ENCODE peak calls at places on chromosomes 2 and 18, in seven cellular contexts. X is MM.1S; Z is CD8-positive, alpha-beta memory T cell; N is Daoy; W is C1 segment of cervical spinal cord; Q is iPS DF 6.9; U is activated T-cell treated with anti-CD3 and anti-CD28 coated beads, Interleukin-2, amount 50 U/mL, for 1 hour. L is an unnamed sample.

GRCh38 chr18:32730068-32730467 is 42.8 kb downstream of the KLHL14 start:
- DNase-seq in Z (no peak), U (no peak), X (no peak), W (no peak), N (no peak), Q (no peak), L (no peak)

GRCh38 chr2:100292022-100292580 is 30.2 kb downstream of the LONRF2 start:
- DNase-seq in N (peak), U (peak), W (no peak), Z (peak), X (no peak), Q (no peak), L (no peak)

GRCh38 chr2:120231974-120232635 is 8.9 kb upstream of the TMEM185B start:
- DNase-seq in Q (no peak), Z (peak), W (no peak), U (peak), X (peak), N (peak), L (no peak)

GRCh38 chr18:63831080-63831788 is 56.0 kb downstream of the SERPINB7 start:
- DNase-seq in W (no peak), U (no peak), X (peak), N (peak), Q (no peak), Z (no peak), L (no peak)

GRCh38 chr2:14752294-14752693 is 119.8 kb downstream of the LRATD1 start:
- DNase-seq in N (no peak), X (peak), U (no peak), W (no peak), Q (no peak), Z (no peak), L (no peak)

GRCh38 chr2:231604101-231604684 is 11.5 kb downstream of the TEX44 start:
- DNase-seq in Z (no peak), N (no peak), U (no peak), W (peak), X (no peak), Q (no peak), L (peak)

GRCh38 chr2:135063210-135063609 is 11.1 kb downstream of the RAB3GAP1 start:
- DNase-seq in N (no peak), Q (no peak), X (no peak), U (no peak), Z (no peak), W (no peak), L (no peak)

GRCh38 chr2:795245-796041 is 118.2 kb upstream of the TMEM18 start:
- DNase-seq in N (no peak), X (no peak), Q (no peak), Z (no peak), W (no peak), U (no peak), L (no peak)

GRCh38 chr2:172864182-172864581 is 128.5 kb downstream of the RAPGEF4 start:
- DNase-seq in N (peak), X (peak), Q (peak), W (peak), U (peak), Z (no peak), L (no peak)

GRCh38 chr2:219595250-219595649 is 2.4 kb upstream of the STK11IP start:
- DNase-seq in N (peak), Q (no peak), X (no peak), Z (no peak), U (no peak), W (no peak), L (no peak)

GRCh38 chr18:26406294-26406693 is 142.1 kb downstream of the KCTD1 start:
- DNase-seq in Z (no peak), U (no peak), W (no peak), N (no peak), X (no peak), Q (no peak), L (no peak)

GRCh38 chr2:67574230-67574629 is 177.1 kb downstream of the ETAA1 start:
- DNase-seq in X (no peak), U (no peak), Z (no peak), Q (no peak), N (peak), W (no peak), L (no peak)

GRCh38 chr18:8654482-8655451 is 45.5 kb downstream of the RAB12 start:
- DNase-seq in N (no peak), Q (no peak), Z (no peak), X (peak), U (no peak), W (no peak), L (no peak)

GRCh38 chr18:43887491-43887890 is 610.2 kb upstream of the SYT4 start:
- DNase-seq in N (no peak), Q (peak), Z (no peak), X (no peak), U (no peak), W (no peak), L (no peak)

GRCh38 chr2:236164201-236164982 is 3.8 kb downstream of the GBX2 start:
- DNase-seq in X (no peak), Q (no peak), W (no peak), N (no peak), Z (no peak), U (no peak), L (no peak)

GRCh38 chr18:77061946-77062517 is 70.6 kb downstream of the MBP start:
- DNase-seq in X (peak), Z (no peak), N (no peak), U (peak), Q (no peak), W (peak), L (no peak)

GRCh38 chr2:156321243-156321904 is 11.1 kb downstream of the NR4A2 start:
- DNase-seq in W (no peak), U (peak), Q (no peak), Z (peak), N (peak), X (no peak), L (no peak)

GRCh38 chr2:67337903-67338302 is 59.2 kb upstream of the ETAA1 start:
- DNase-seq in N (no peak), X (no peak), Q (no peak), U (no peak), W (no peak), Z (no peak), L (no peak)

GRCh38 chr2:96145028-96145939 is at the start of gene DUSP2:
- DNase-seq in Z (peak), U (peak), X (peak), Q (no peak), N (peak), W (peak), L (no peak)

GRCh38 chr2:215684448-215685217 is 248.8 kb upstream of the FN1 start:
- DNase-seq in W (no peak), U (no peak), Q (no peak), Z (no peak), X (no peak), N (peak), L (no peak)

GRCh38 chr18:22391571-22392359 is 25.9 kb downstream of the CTAGE1 start:
- DNase-seq in U (peak), N (peak), X (no peak), Q (no peak), Z (peak), W (no peak), L (no peak)

GRCh38 chr2:3604207-3604877 is 9.4 kb downstream of the COLEC11 start:
- DNase-seq in Z (no peak), X (no peak), W (no peak), N (no peak), Q (no peak), U (no peak), L (no peak)

GRCh38 chr2:172196768-172197322 is 94.1 kb upstream of the DLX2 start:
- DNase-seq in Z (no peak), U (peak), Q (no peak), N (peak), X (peak), W (no peak), L (no peak)

GRCh38 chr2:100321881-100322820 is at the start of gene LONRF2:
- DNase-seq in N (peak), W (no peak), Z (no peak), Q (no peak), X (no peak), U (no peak), L (peak)

GRCh38 chr18:35215026-35215425 is 25.8 kb upstream of the ZNF397 start:
- DNase-seq in X (no peak), Z (no peak), U (no peak), N (no peak), W (no peak), Q (no peak), L (no peak)

GRCh38 chr2:74493546-74493945 is 5.9 kb downstream of the LBX2 start:
- DNase-seq in X (no peak), N (no peak), U (no peak), W (no peak), Q (no peak), Z (no peak), L (no peak)

GRCh38 chr2:217610411-217610814 is 392.4 kb downstream of the TNS1 start:
- DNase-seq in U (peak), W (no peak), N (no peak), Q (no peak), Z (peak), X (peak), L (no peak)

GRCh38 chr2:233448220-233448559 is 93.9 kb downstream of the DGKD start:
- DNase-seq in X (no peak), N (no peak), Z (peak), U (no peak), Q (no peak), W (no peak), L (no peak)

GRCh38 chr2:135913726-135914365 is 37.6 kb upstream of the MCM6 start:
- DNase-seq in N (peak), X (peak), Z (no peak), U (no peak), Q (no peak), W (no peak), L (no peak)

GRCh38 chr2:219497495-219498279 is 1.0 kb upstream of the GMPPA start:
- DNase-seq in U (peak), X (no peak), Q (no peak), W (no peak), Z (peak), N (peak), L (no peak)

GRCh38 chr2:101368371-101368770 is 18.9 kb downstream of the CREG2 start:
- DNase-seq in U (no peak), N (no peak), W (no peak), X (no peak), Q (no peak), Z (no peak), L (no peak)

GRCh38 chr2:8578335-8579244 is 103.3 kb upstream of the ID2 start:
- DNase-seq in Z (peak), X (no peak), W (no peak), N (no peak), Q (no peak), U (no peak), L (no peak)

GRCh38 chr2:127721311-127721977 is 20.1 kb downstream of the SFT2D3 start:
- DNase-seq in Q (no peak), U (no peak), X (no peak), N (peak), Z (no peak), W (no peak), L (no peak)

L was measured in amygdala.